ENCODE peak calls at places on chromosome 18, in five cellular contexts. One of them, this sample, is unnamed.

GRCh38 chr18:46518438-46518837 is 138.6 kb downstream of the LOXHD1 start:
- DNase-seq in AG04449: no peak
- DNase-seq in coronary artery: no peak
- DNase-seq in dorsolateral prefrontal cortex: no peak
- DNase-seq in AG10803: no peak
- DNase-seq in this sample: no peak

GRCh38 chr18:65352183-65352582 is 398.6 kb upstream of the CDH7 start:
- DNase-seq in AG10803: no peak
- DNase-seq in AG04449: no peak
- DNase-seq in dorsolateral prefrontal cortex: no peak
- DNase-seq in coronary artery: no peak
- DNase-seq in this sample: peak; percentile 15

GRCh38 chr18:26185267-26185666 is 41.0 kb upstream of the TAF4B start:
- DNase-seq in AG10803: no peak
- DNase-seq in coronary artery: no peak
- DNase-seq in AG04449: no peak
- DNase-seq in dorsolateral prefrontal cortex: no peak
- DNase-seq in this sample: no peak

GRCh38 chr18:33751613-33752221 is 173.7 kb downstream of the ASXL3 start:
- DNase-seq in dorsolateral prefrontal cortex: no peak
- DNase-seq in AG10803: peak; percentile 30
- DNase-seq in coronary artery: no peak
- DNase-seq in AG04449: no peak
- DNase-seq in this sample: peak; percentile 13

GRCh38 chr18:23730850-23731249 is 41.6 kb downstream of the LAMA3 start:
- DNase-seq in dorsolateral prefrontal cortex: no peak
- DNase-seq in AG10803: no peak
- DNase-seq in AG04449: no peak
- DNase-seq in coronary artery: no peak
- DNase-seq in this sample: no peak

GRCh38 chr18:50424877-50425690 is 50.2 kb downstream of the SKA1 start:
- DNase-seq in AG04449: no peak
- DNase-seq in dorsolateral prefrontal cortex: no peak
- DNase-seq in AG10803: peak; percentile 4
- DNase-seq in coronary artery: no peak
- DNase-seq in this sample: no peak

GRCh38 chr18:80124131-80124530 is 15.1 kb downstream of the ADNP2 start:
- DNase-seq in AG04449: no peak
- DNase-seq in coronary artery: no peak
- DNase-seq in AG10803: no peak
- DNase-seq in dorsolateral prefrontal cortex: no peak
- DNase-seq in this sample: no peak

GRCh38 chr18:79791141-79791972 is 6.4 kb upstream of the KCNG2 start:
- DNase-seq in coronary artery: no peak
- DNase-seq in AG10803: peak; percentile 99
- DNase-seq in AG04449: peak; percentile 87
- DNase-seq in dorsolateral prefrontal cortex: no peak
- DNase-seq in this sample: peak; percentile 88

GRCh38 chr18:7577706-7578105 is 10.6 kb downstream of the PTPRM start:
- DNase-seq in coronary artery: no peak
- DNase-seq in AG04449: peak; percentile 40
- DNase-seq in dorsolateral prefrontal cortex: no peak
- DNase-seq in AG10803: peak; percentile 83
- DNase-seq in this sample: peak; percentile 54

GRCh38 chr18:25832008-25832604 is 258.3 kb downstream of the SS18 start:
- DNase-seq in coronary artery: no peak
- DNase-seq in AG10803: peak; percentile 71
- DNase-seq in dorsolateral prefrontal cortex: no peak
- DNase-seq in AG04449: no peak
- DNase-seq in this sample: peak; percentile 51

GRCh38 chr18:42447688-42448087 is 492.7 kb downstream of the PIK3C3 start:
- DNase-seq in AG10803: no peak
- DNase-seq in dorsolateral prefrontal cortex: no peak
- DNase-seq in coronary artery: no peak
- DNase-seq in AG04449: no peak
- DNase-seq in this sample: no peak

GRCh38 chr18:12783524-12783923 is 80.7 kb downstream of the PSMG2 start:
- DNase-seq in dorsolateral prefrontal cortex: no peak
- DNase-seq in coronary artery: no peak
- DNase-seq in AG10803: no peak
- DNase-seq in AG04449: no peak
- DNase-seq in this sample: no peak

GRCh38 chr18:13267517-13267916 is 49.0 kb downstream of the LDLRAD4 start:
- DNase-seq in coronary artery: no peak
- DNase-seq in AG04449: no peak
- DNase-seq in AG10803: peak; percentile 5
- DNase-seq in dorsolateral prefrontal cortex: no peak
- DNase-seq in this sample: no peak

GRCh38 chr18:42746794-42747193 is 368.7 kb downstream of the RIT2 start:
- DNase-seq in dorsolateral prefrontal cortex: no peak
- DNase-seq in coronary artery: no peak
- DNase-seq in AG04449: no peak
- DNase-seq in AG10803: no peak
- DNase-seq in this sample: no peak

GRCh38 chr18:13573750-13574149 is 152.6 kb downstream of the FAM210A start:
- DNase-seq in dorsolateral prefrontal cortex: no peak
- DNase-seq in AG04449: no peak
- DNase-seq in AG10803: no peak
- DNase-seq in coronary artery: peak; percentile 35
- DNase-seq in this sample: no peak

GRCh38 chr18:42706618-42707017 is 408.9 kb downstream of the RIT2 start:
- DNase-seq in AG04449: no peak
- DNase-seq in AG10803: no peak
- DNase-seq in coronary artery: no peak
- DNase-seq in dorsolateral prefrontal cortex: no peak
- DNase-seq in this sample: no peak

GRCh38 chr18:6406910-6407470 is 7.7 kb downstream of the L3MBTL4 start:
- DNase-seq in dorsolateral prefrontal cortex: no peak
- DNase-seq in coronary artery: no peak
- DNase-seq in AG04449: no peak
- DNase-seq in AG10803: no peak
- DNase-seq in this sample: no peak

GRCh38 chr18:11259421-11259820 is 110.1 kb upstream of the PIEZO2 start:
- DNase-seq in coronary artery: no peak
- DNase-seq in AG10803: peak; percentile 6
- DNase-seq in AG04449: no peak
- DNase-seq in dorsolateral prefrontal cortex: no peak
- DNase-seq in this sample: no peak

GRCh38 chr18:63185979-63186378 is 133.6 kb downstream of the BCL2 start:
- DNase-seq in AG04449: no peak
- DNase-seq in AG10803: no peak
- DNase-seq in dorsolateral prefrontal cortex: no peak
- DNase-seq in coronary artery: no peak
- DNase-seq in this sample: no peak

GRCh38 chr18:3451989-3452749 is 2.2 kb downstream of the TGIF1 start:
- DNase-seq in AG04449: no peak
- DNase-seq in AG10803: peak; percentile 81
- DNase-seq in dorsolateral prefrontal cortex: no peak
- DNase-seq in coronary artery: peak; percentile 78
- DNase-seq in this sample: no peak

GRCh38 chr18:63317982-63318881 is 1.3 kb downstream of the BCL2 start:
- DNase-seq in AG10803: no peak
- DNase-seq in dorsolateral prefrontal cortex: peak; percentile 44
- DNase-seq in coronary artery: peak; percentile 87
- DNase-seq in AG04449: no peak
- DNase-seq in this sample: no peak

GRCh38 chr18:27411911-27412310 is 226.8 kb upstream of the CHST9 start:
- DNase-seq in AG10803: no peak
- DNase-seq in coronary artery: no peak
- DNase-seq in dorsolateral prefrontal cortex: no peak
- DNase-seq in AG04449: no peak
- DNase-seq in this sample: no peak

GRCh38 chr18:78649421-78649820 is 330.2 kb upstream of the SALL3 start:
- DNase-seq in dorsolateral prefrontal cortex: no peak
- DNase-seq in coronary artery: no peak
- DNase-seq in AG04449: no peak
- DNase-seq in AG10803: no peak
- DNase-seq in this sample: no peak

GRCh38 chr18:63160172-63160995 is 159.2 kb downstream of the BCL2 start:
- DNase-seq in AG10803: no peak
- DNase-seq in coronary artery: no peak
- DNase-seq in dorsolateral prefrontal cortex: no peak
- DNase-seq in AG04449: no peak
- DNase-seq in this sample: no peak

GRCh38 chr18:57128229-57128911 is 18.5 kb upstream of the BOD1L2 start:
- DNase-seq in AG04449: no peak
- DNase-seq in coronary artery: no peak
- DNase-seq in dorsolateral prefrontal cortex: no peak
- DNase-seq in AG10803: no peak
- DNase-seq in this sample: no peak

GRCh38 chr18:6441201-6441600 is 26.5 kb upstream of the L3MBTL4 start:
- DNase-seq in AG10803: peak; percentile 1
- DNase-seq in dorsolateral prefrontal cortex: no peak
- DNase-seq in coronary artery: no peak
- DNase-seq in AG04449: no peak
- DNase-seq in this sample: no peak

GRCh38 chr18:681985-682384 is 24.5 kb downstream of the TYMS start:
- DNase-seq in AG04449: no peak
- DNase-seq in dorsolateral prefrontal cortex: no peak
- DNase-seq in AG10803: no peak
- DNase-seq in coronary artery: no peak
- DNase-seq in this sample: no peak

GRCh38 chr18:36706313-36706881 is 122.4 kb downstream of the TPGS2 start:
- DNase-seq in dorsolateral prefrontal cortex: no peak
- DNase-seq in AG10803: peak; percentile 76
- DNase-seq in coronary artery: no peak
- DNase-seq in AG04449: no peak
- DNase-seq in this sample: peak; percentile 85

DNA sequence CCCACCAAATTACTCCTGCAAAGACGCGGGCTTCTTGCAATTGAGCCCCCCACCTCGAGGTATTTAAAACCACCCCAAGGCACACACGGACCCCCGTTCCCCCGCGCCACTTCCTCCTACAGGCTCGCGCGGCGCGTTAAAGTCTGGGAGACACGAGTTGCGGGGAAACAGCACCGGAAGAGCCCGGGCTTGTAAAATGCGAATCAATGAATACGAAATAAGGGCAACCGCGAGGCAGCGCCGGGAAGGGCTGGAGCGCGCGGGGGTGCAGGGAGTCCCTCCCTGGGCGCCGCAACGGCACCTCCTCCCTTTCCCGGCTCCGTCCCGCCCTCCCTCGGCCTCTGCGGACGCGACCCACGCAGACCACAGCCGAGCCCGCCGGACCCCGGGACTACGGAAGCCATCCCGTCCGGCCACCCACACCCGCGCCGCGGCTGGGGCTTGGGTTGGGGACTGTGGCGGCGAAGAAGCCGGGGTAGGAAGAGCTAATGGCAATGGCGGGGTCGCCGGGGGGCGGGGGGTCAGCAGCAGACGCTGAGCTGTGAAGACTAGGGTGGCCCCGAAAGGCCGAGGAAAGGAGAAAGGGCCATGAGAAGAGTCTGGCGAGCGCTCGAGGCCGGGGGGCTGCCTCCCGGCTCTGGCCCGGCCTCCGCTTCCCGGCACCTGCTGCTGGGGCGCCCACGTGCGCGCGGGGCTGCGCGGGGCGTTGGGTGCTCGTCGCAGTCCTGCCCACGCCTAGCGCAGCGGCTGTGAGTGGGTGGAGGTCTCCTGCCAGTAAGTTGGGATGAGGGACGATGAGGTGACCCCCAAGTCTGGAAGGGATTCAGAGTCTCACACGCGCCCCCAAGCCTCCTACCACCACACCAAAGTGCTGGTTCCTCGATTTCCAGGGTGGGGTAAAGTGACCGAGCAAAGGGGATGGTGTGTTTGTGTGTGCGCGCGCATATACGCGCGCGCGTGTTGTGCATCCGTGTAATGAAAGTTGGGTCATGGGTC is 1.2 kb upstream of the NETO1 start:
- DNase-seq in dorsolateral prefrontal cortex: no peak
- DNase-seq in AG10803: no peak
- DNase-seq in AG04449: no peak
- DNase-seq in coronary artery: no peak
- DNase-seq in this sample: no peak
- H3K4me3 ChIP-seq in dorsolateral prefrontal cortex: peak overlapping the region; percentile 61
- H3K4me3 ChIP-seq in AG10803: peak overlapping the region; percentile 41
- H3K4me3 ChIP-seq in AG04449: peak overlapping the region; percentile 33
- H3K4me3 ChIP-seq in coronary artery: peak overlapping the region; percentile 66
- H3K4me3 ChIP-seq in this sample: peak overlapping the region; percentile 68

GRCh38 chr18:59996370-59996966 is 96.7 kb downstream of the PMAIP1 start:
- DNase-seq in AG04449: no peak
- DNase-seq in coronary artery: no peak
- DNase-seq in AG10803: peak; percentile 64
- DNase-seq in dorsolateral prefrontal cortex: no peak
- DNase-seq in this sample: peak; percentile 39
- TF ChIP-seq CTCF in AG04449: peak; percentile 78
- TF ChIP-seq CTCF in coronary artery: no peak
- TF ChIP-seq CTCF in AG10803: peak; percentile 92
- TF ChIP-seq CTCF in dorsolateral prefrontal cortex: peak; percentile 60
- TF ChIP-seq CTCF in this sample: peak; percentile 89

DNA sequence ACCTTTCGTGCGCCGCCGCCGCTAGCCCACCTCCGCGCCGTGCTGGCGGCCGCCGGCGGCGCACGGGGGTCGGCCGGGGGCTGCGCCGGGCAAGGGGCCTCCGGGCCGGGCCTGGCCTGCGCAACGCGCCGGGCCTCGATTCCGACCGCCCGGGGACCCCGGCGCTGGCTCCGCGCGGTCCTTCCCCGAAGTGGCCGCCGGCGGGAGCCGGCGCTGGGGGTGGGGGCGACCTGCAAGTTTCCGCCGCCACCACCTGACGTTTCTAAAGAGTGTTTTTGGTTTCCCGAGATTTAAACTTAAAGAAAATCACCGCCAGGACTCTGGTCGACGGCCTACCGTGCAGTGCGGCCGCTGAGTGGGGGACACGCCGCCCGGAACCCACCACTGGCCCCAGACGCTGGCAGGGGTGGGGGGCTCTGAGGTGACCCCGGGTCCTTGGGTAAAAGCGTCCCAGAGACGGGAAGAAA is 3.8 kb upstream of the GATA6 start:
- DNase-seq in AG04449: no peak
- DNase-seq in AG10803: no peak
- DNase-seq in coronary artery: no peak
- DNase-seq in dorsolateral prefrontal cortex: no peak
- DNase-seq in this sample: no peak
- H3K4me3 ChIP-seq in AG04449: no peak overlapping the region
- H3K4me3 ChIP-seq in AG10803: no peak overlapping the region
- H3K4me3 ChIP-seq in coronary artery: peak overlapping the region; percentile 90
- H3K4me3 ChIP-seq in dorsolateral prefrontal cortex: no peak overlapping the region
- H3K4me3 ChIP-seq in this sample: no peak overlapping the region

DNA sequence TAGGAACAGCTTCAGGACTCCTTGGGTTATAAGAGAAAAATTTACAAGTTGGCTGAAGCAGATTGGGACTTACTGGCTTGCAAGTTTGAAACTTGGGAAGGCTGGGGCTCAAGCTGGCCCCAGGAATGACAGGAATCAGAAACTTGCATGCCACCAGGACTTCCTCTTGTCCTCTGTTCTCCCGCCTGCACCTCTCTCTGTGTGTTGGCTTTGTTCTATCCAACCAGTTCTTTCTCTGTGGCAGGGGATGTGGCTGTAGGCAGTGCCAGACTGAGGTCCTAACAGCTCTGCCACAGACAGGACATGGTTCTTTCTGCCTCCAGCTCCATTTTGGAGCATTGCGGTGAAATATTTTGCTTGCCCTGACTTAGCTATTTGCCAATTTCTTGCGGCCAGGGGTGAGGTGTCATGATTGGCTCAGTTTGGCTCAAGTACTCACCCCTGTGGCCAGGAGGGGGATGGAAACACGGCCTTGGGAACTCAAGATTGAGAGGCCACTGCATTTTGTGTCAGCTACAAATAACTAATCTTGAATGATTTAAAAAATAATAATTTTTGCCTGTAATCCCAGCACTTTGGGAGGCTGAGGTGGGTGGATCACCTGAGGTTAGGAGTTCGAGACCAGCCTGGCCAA is 48.9 kb downstream of the MEP1B start:
- DNase-seq in coronary artery: no peak
- DNase-seq in AG10803: no peak
- DNase-seq in AG04449: no peak
- DNase-seq in dorsolateral prefrontal cortex: no peak
- DNase-seq in this sample: no peak
- TF ChIP-seq CTCF in coronary artery: no peak
- TF ChIP-seq CTCF in AG10803: no peak
- TF ChIP-seq CTCF in AG04449: no peak
- TF ChIP-seq CTCF in dorsolateral prefrontal cortex: no peak
- TF ChIP-seq CTCF in this sample: no peak

This sample was measured in astrocyte of the cerebellum.